ENCODE peak calls at places on chromosomes 4 and X, in ten cellular contexts. One of them, this sample, is unnamed.

GRCh38 chr4:536351-536972 is 37.5 kb downstream of the PIGG start:
- DNase-seq in stimulated activated CD8-positive, alpha-beta memory T cell treated with anti-CD3 and anti-CD28 coated beads, Interleukin-15, amount 100 ng/mL, for 48 hours: no peak
- DNase-seq in tibial nerve: no peak
- DNase-seq in DMS 273 treated with DMSO at 0.1 percent for 48 hours: no peak
- DNase-seq in NCI-H1694 treated with DMSO at 0.1 percent for 48 hours: no peak
- DNase-seq in central memory CD4-positive, alpha-beta T cell: no peak
- DNase-seq in C1 segment of cervical spinal cord: no peak
- DNase-seq in heart left ventricle: no peak
- DNase-seq in body of pancreas: no peak
- DNase-seq in mesothelial cell of epicardium: no peak
- DNase-seq in this sample: no peak

GRCh38 chrX:46179748-46180147 is 365.5 kb downstream of the ZNF674 start:
- DNase-seq in stimulated activated CD8-positive, alpha-beta memory T cell treated with anti-CD3 and anti-CD28 coated beads, Interleukin-15, amount 100 ng/mL, for 48 hours: no peak
- DNase-seq in body of pancreas: no peak
- DNase-seq in tibial nerve: no peak
- DNase-seq in heart left ventricle: no peak
- DNase-seq in NCI-H1694 treated with DMSO at 0.1 percent for 48 hours: no peak
- DNase-seq in mesothelial cell of epicardium: no peak
- DNase-seq in DMS 273 treated with DMSO at 0.1 percent for 48 hours: no peak
- DNase-seq in central memory CD4-positive, alpha-beta T cell: no peak
- DNase-seq in C1 segment of cervical spinal cord: no peak
- DNase-seq in this sample: no peak

GRCh38 chrX:50483283-50483682 is 12.7 kb upstream of the DGKK start:
- DNase-seq in central memory CD4-positive, alpha-beta T cell: no peak
- DNase-seq in body of pancreas: no peak
- DNase-seq in tibial nerve: no peak
- DNase-seq in DMS 273 treated with DMSO at 0.1 percent for 48 hours: no peak
- DNase-seq in heart left ventricle: no peak
- DNase-seq in stimulated activated CD8-positive, alpha-beta memory T cell treated with anti-CD3 and anti-CD28 coated beads, Interleukin-15, amount 100 ng/mL, for 48 hours: no peak
- DNase-seq in NCI-H1694 treated with DMSO at 0.1 percent for 48 hours: no peak
- DNase-seq in mesothelial cell of epicardium: no peak
- DNase-seq in C1 segment of cervical spinal cord: no peak
- DNase-seq in this sample: no peak

GRCh38 chr4:138311771-138312535 is 69.8 kb upstream of the SLC7A11 start:
- DNase-seq in mesothelial cell of epicardium: no peak
- DNase-seq in body of pancreas: no peak
- DNase-seq in tibial nerve: no peak
- DNase-seq in DMS 273 treated with DMSO at 0.1 percent for 48 hours: no peak
- DNase-seq in central memory CD4-positive, alpha-beta T cell: no peak
- DNase-seq in C1 segment of cervical spinal cord: no peak
- DNase-seq in stimulated activated CD8-positive, alpha-beta memory T cell treated with anti-CD3 and anti-CD28 coated beads, Interleukin-15, amount 100 ng/mL, for 48 hours: no peak
- DNase-seq in NCI-H1694 treated with DMSO at 0.1 percent for 48 hours: no peak
- DNase-seq in heart left ventricle: no peak
- DNase-seq in this sample: no peak

GRCh38 chr4:74933562-74934015 is 673 bp downstream of the PARM1 start:
- DNase-seq in DMS 273 treated with DMSO at 0.1 percent for 48 hours: no peak
- DNase-seq in stimulated activated CD8-positive, alpha-beta memory T cell treated with anti-CD3 and anti-CD28 coated beads, Interleukin-15, amount 100 ng/mL, for 48 hours: no peak
- DNase-seq in body of pancreas: peak; percentile 53
- DNase-seq in central memory CD4-positive, alpha-beta T cell: no peak
- DNase-seq in NCI-H1694 treated with DMSO at 0.1 percent for 48 hours: peak; percentile 34
- DNase-seq in heart left ventricle: peak; percentile 27
- DNase-seq in C1 segment of cervical spinal cord: peak; percentile 15
- DNase-seq in tibial nerve: no peak
- DNase-seq in mesothelial cell of epicardium: no peak
- DNase-seq in this sample: no peak

GRCh38 chrX:130066975-130067615 is 43.2 kb downstream of the ELF4 start:
- DNase-seq in C1 segment of cervical spinal cord: no peak
- DNase-seq in stimulated activated CD8-positive, alpha-beta memory T cell treated with anti-CD3 and anti-CD28 coated beads, Interleukin-15, amount 100 ng/mL, for 48 hours: no peak
- DNase-seq in DMS 273 treated with DMSO at 0.1 percent for 48 hours: no peak
- DNase-seq in heart left ventricle: no peak
- DNase-seq in mesothelial cell of epicardium: no peak
- DNase-seq in body of pancreas: no peak
- DNase-seq in central memory CD4-positive, alpha-beta T cell: no peak
- DNase-seq in NCI-H1694 treated with DMSO at 0.1 percent for 48 hours: no peak
- DNase-seq in tibial nerve: no peak
- DNase-seq in this sample: no peak

GRCh38 chr4:99887837-99888236 is 6.4 kb downstream of the LAMTOR3 start:
- DNase-seq in body of pancreas: no peak
- DNase-seq in central memory CD4-positive, alpha-beta T cell: no peak
- DNase-seq in mesothelial cell of epicardium: no peak
- DNase-seq in NCI-H1694 treated with DMSO at 0.1 percent for 48 hours: no peak
- DNase-seq in C1 segment of cervical spinal cord: no peak
- DNase-seq in tibial nerve: no peak
- DNase-seq in DMS 273 treated with DMSO at 0.1 percent for 48 hours: no peak
- DNase-seq in heart left ventricle: no peak
- DNase-seq in stimulated activated CD8-positive, alpha-beta memory T cell treated with anti-CD3 and anti-CD28 coated beads, Interleukin-15, amount 100 ng/mL, for 48 hours: no peak
- DNase-seq in this sample: no peak

GRCh38 chrX:118484216-118484903 is 11.3 kb upstream of the DOCK11 start:
- DNase-seq in DMS 273 treated with DMSO at 0.1 percent for 48 hours: no peak
- DNase-seq in stimulated activated CD8-positive, alpha-beta memory T cell treated with anti-CD3 and anti-CD28 coated beads, Interleukin-15, amount 100 ng/mL, for 48 hours: no peak
- DNase-seq in NCI-H1694 treated with DMSO at 0.1 percent for 48 hours: no peak
- DNase-seq in central memory CD4-positive, alpha-beta T cell: no peak
- DNase-seq in tibial nerve: no peak
- DNase-seq in C1 segment of cervical spinal cord: no peak
- DNase-seq in body of pancreas: no peak
- DNase-seq in heart left ventricle: no peak
- DNase-seq in mesothelial cell of epicardium: no peak
- DNase-seq in this sample: no peak

GRCh38 chr4:8402181-8402597 is 38.3 kb downstream of the ACOX3 start:
- DNase-seq in tibial nerve: no peak
- DNase-seq in heart left ventricle: no peak
- DNase-seq in DMS 273 treated with DMSO at 0.1 percent for 48 hours: no peak
- DNase-seq in central memory CD4-positive, alpha-beta T cell: no peak
- DNase-seq in stimulated activated CD8-positive, alpha-beta memory T cell treated with anti-CD3 and anti-CD28 coated beads, Interleukin-15, amount 100 ng/mL, for 48 hours: no peak
- DNase-seq in NCI-H1694 treated with DMSO at 0.1 percent for 48 hours: no peak
- DNase-seq in body of pancreas: no peak
- DNase-seq in mesothelial cell of epicardium: no peak
- DNase-seq in C1 segment of cervical spinal cord: no peak
- DNase-seq in this sample: no peak

GRCh38 chr4:10960386-10960785 is 275.8 kb upstream of the CLNK start:
- DNase-seq in tibial nerve: no peak
- DNase-seq in central memory CD4-positive, alpha-beta T cell: no peak
- DNase-seq in C1 segment of cervical spinal cord: no peak
- DNase-seq in stimulated activated CD8-positive, alpha-beta memory T cell treated with anti-CD3 and anti-CD28 coated beads, Interleukin-15, amount 100 ng/mL, for 48 hours: no peak
- DNase-seq in DMS 273 treated with DMSO at 0.1 percent for 48 hours: no peak
- DNase-seq in NCI-H1694 treated with DMSO at 0.1 percent for 48 hours: no peak
- DNase-seq in heart left ventricle: no peak
- DNase-seq in mesothelial cell of epicardium: no peak
- DNase-seq in body of pancreas: no peak
- DNase-seq in this sample: no peak

GRCh38 chr4:139018501-139018900 is 2.9 kb downstream of the NOCT start:
- DNase-seq in body of pancreas: no peak
- DNase-seq in heart left ventricle: no peak
- DNase-seq in mesothelial cell of epicardium: no peak
- DNase-seq in NCI-H1694 treated with DMSO at 0.1 percent for 48 hours: no peak
- DNase-seq in central memory CD4-positive, alpha-beta T cell: no peak
- DNase-seq in C1 segment of cervical spinal cord: no peak
- DNase-seq in stimulated activated CD8-positive, alpha-beta memory T cell treated with anti-CD3 and anti-CD28 coated beads, Interleukin-15, amount 100 ng/mL, for 48 hours: no peak
- DNase-seq in tibial nerve: no peak
- DNase-seq in DMS 273 treated with DMSO at 0.1 percent for 48 hours: no peak
- DNase-seq in this sample: no peak

GRCh38 chr4:27094785-27095184 is 234.1 kb downstream of the STIM2 start:
- DNase-seq in body of pancreas: peak; percentile 28
- DNase-seq in mesothelial cell of epicardium: no peak
- DNase-seq in DMS 273 treated with DMSO at 0.1 percent for 48 hours: no peak
- DNase-seq in heart left ventricle: no peak
- DNase-seq in tibial nerve: no peak
- DNase-seq in stimulated activated CD8-positive, alpha-beta memory T cell treated with anti-CD3 and anti-CD28 coated beads, Interleukin-15, amount 100 ng/mL, for 48 hours: no peak
- DNase-seq in C1 segment of cervical spinal cord: no peak
- DNase-seq in central memory CD4-positive, alpha-beta T cell: no peak
- DNase-seq in NCI-H1694 treated with DMSO at 0.1 percent for 48 hours: no peak
- DNase-seq in this sample: no peak

GRCh38 chrX:17377047-17377692 is 2.2 kb downstream of the NHS start:
- DNase-seq in mesothelial cell of epicardium: peak; percentile 40
- DNase-seq in NCI-H1694 treated with DMSO at 0.1 percent for 48 hours: no peak
- DNase-seq in tibial nerve: peak; percentile 16
- DNase-seq in DMS 273 treated with DMSO at 0.1 percent for 48 hours: no peak
- DNase-seq in body of pancreas: peak; percentile 8
- DNase-seq in stimulated activated CD8-positive, alpha-beta memory T cell treated with anti-CD3 and anti-CD28 coated beads, Interleukin-15, amount 100 ng/mL, for 48 hours: peak; percentile 25
- DNase-seq in C1 segment of cervical spinal cord: no peak
- DNase-seq in heart left ventricle: peak; percentile 5
- DNase-seq in central memory CD4-positive, alpha-beta T cell: no peak
- DNase-seq in this sample: peak; percentile 14

GRCh38 chr4:145132521-145133098 is 34.5 kb downstream of the ABCE1 start:
- DNase-seq in mesothelial cell of epicardium: no peak
- DNase-seq in body of pancreas: no peak
- DNase-seq in stimulated activated CD8-positive, alpha-beta memory T cell treated with anti-CD3 and anti-CD28 coated beads, Interleukin-15, amount 100 ng/mL, for 48 hours: no peak
- DNase-seq in DMS 273 treated with DMSO at 0.1 percent for 48 hours: no peak
- DNase-seq in NCI-H1694 treated with DMSO at 0.1 percent for 48 hours: no peak
- DNase-seq in heart left ventricle: no peak
- DNase-seq in C1 segment of cervical spinal cord: no peak
- DNase-seq in central memory CD4-positive, alpha-beta T cell: no peak
- DNase-seq in tibial nerve: no peak
- DNase-seq in this sample: no peak

GRCh38 chr4:46386570-46386969 is 3.4 kb downstream of the GABRA2 start:
- DNase-seq in tibial nerve: no peak
- DNase-seq in central memory CD4-positive, alpha-beta T cell: no peak
- DNase-seq in DMS 273 treated with DMSO at 0.1 percent for 48 hours: no peak
- DNase-seq in heart left ventricle: no peak
- DNase-seq in body of pancreas: no peak
- DNase-seq in mesothelial cell of epicardium: peak; percentile 57
- DNase-seq in NCI-H1694 treated with DMSO at 0.1 percent for 48 hours: no peak
- DNase-seq in stimulated activated CD8-positive, alpha-beta memory T cell treated with anti-CD3 and anti-CD28 coated beads, Interleukin-15, amount 100 ng/mL, for 48 hours: no peak
- DNase-seq in C1 segment of cervical spinal cord: no peak
- DNase-seq in this sample: peak; percentile 9

GRCh38 chr4:123867910-123868587 is 471.5 kb downstream of the SPRY1 start:
- DNase-seq in DMS 273 treated with DMSO at 0.1 percent for 48 hours: no peak
- DNase-seq in central memory CD4-positive, alpha-beta T cell: no peak
- DNase-seq in mesothelial cell of epicardium: no peak
- DNase-seq in tibial nerve: no peak
- DNase-seq in body of pancreas: no peak
- DNase-seq in stimulated activated CD8-positive, alpha-beta memory T cell treated with anti-CD3 and anti-CD28 coated beads, Interleukin-15, amount 100 ng/mL, for 48 hours: no peak
- DNase-seq in heart left ventricle: no peak
- DNase-seq in C1 segment of cervical spinal cord: no peak
- DNase-seq in NCI-H1694 treated with DMSO at 0.1 percent for 48 hours: no peak
- DNase-seq in this sample: no peak

GRCh38 chr4:55979562-55979961 is 30.8 kb downstream of the CEP135 start:
- DNase-seq in central memory CD4-positive, alpha-beta T cell: no peak
- DNase-seq in tibial nerve: no peak
- DNase-seq in heart left ventricle: no peak
- DNase-seq in mesothelial cell of epicardium: no peak
- DNase-seq in NCI-H1694 treated with DMSO at 0.1 percent for 48 hours: no peak
- DNase-seq in stimulated activated CD8-positive, alpha-beta memory T cell treated with anti-CD3 and anti-CD28 coated beads, Interleukin-15, amount 100 ng/mL, for 48 hours: no peak
- DNase-seq in C1 segment of cervical spinal cord: no peak
- DNase-seq in DMS 273 treated with DMSO at 0.1 percent for 48 hours: no peak
- DNase-seq in body of pancreas: no peak
- DNase-seq in this sample: no peak

GRCh38 chr4:3206439-3207100 is 42.4 kb upstream of the MSANTD1 start:
- DNase-seq in C1 segment of cervical spinal cord: no peak
- DNase-seq in NCI-H1694 treated with DMSO at 0.1 percent for 48 hours: no peak
- DNase-seq in stimulated activated CD8-positive, alpha-beta memory T cell treated with anti-CD3 and anti-CD28 coated beads, Interleukin-15, amount 100 ng/mL, for 48 hours: no peak
- DNase-seq in heart left ventricle: no peak
- DNase-seq in body of pancreas: no peak
- DNase-seq in central memory CD4-positive, alpha-beta T cell: no peak
- DNase-seq in DMS 273 treated with DMSO at 0.1 percent for 48 hours: no peak
- DNase-seq in tibial nerve: no peak
- DNase-seq in mesothelial cell of epicardium: no peak
- DNase-seq in this sample: no peak

GRCh38 chr4:98677799-98678198 is 19.4 kb upstream of the TSPAN5 start:
- DNase-seq in heart left ventricle: no peak
- DNase-seq in tibial nerve: no peak
- DNase-seq in C1 segment of cervical spinal cord: no peak
- DNase-seq in mesothelial cell of epicardium: no peak
- DNase-seq in stimulated activated CD8-positive, alpha-beta memory T cell treated with anti-CD3 and anti-CD28 coated beads, Interleukin-15, amount 100 ng/mL, for 48 hours: no peak
- DNase-seq in central memory CD4-positive, alpha-beta T cell: no peak
- DNase-seq in NCI-H1694 treated with DMSO at 0.1 percent for 48 hours: no peak
- DNase-seq in DMS 273 treated with DMSO at 0.1 percent for 48 hours: no peak
- DNase-seq in body of pancreas: no peak
- DNase-seq in this sample: no peak

GRCh38 chr4:39044947-39045734 is 12.9 kb upstream of the TMEM156 start:
- DNase-seq in C1 segment of cervical spinal cord: peak; percentile 49
- DNase-seq in tibial nerve: no peak
- DNase-seq in central memory CD4-positive, alpha-beta T cell: peak; percentile 52
- DNase-seq in stimulated activated CD8-positive, alpha-beta memory T cell treated with anti-CD3 and anti-CD28 coated beads, Interleukin-15, amount 100 ng/mL, for 48 hours: no peak
- DNase-seq in body of pancreas: peak; percentile 32
- DNase-seq in mesothelial cell of epicardium: peak; percentile 55
- DNase-seq in heart left ventricle: no peak
- DNase-seq in DMS 273 treated with DMSO at 0.1 percent for 48 hours: no peak
- DNase-seq in NCI-H1694 treated with DMSO at 0.1 percent for 48 hours: no peak
- DNase-seq in this sample: no peak

GRCh38 chrX:126820700-126821420 is 1.3 kb downstream of the PRR32 start:
- DNase-seq in C1 segment of cervical spinal cord: no peak
- DNase-seq in tibial nerve: no peak
- DNase-seq in mesothelial cell of epicardium: no peak
- DNase-seq in heart left ventricle: no peak
- DNase-seq in central memory CD4-positive, alpha-beta T cell: no peak
- DNase-seq in NCI-H1694 treated with DMSO at 0.1 percent for 48 hours: no peak
- DNase-seq in stimulated activated CD8-positive, alpha-beta memory T cell treated with anti-CD3 and anti-CD28 coated beads, Interleukin-15, amount 100 ng/mL, for 48 hours: no peak
- DNase-seq in body of pancreas: no peak
- DNase-seq in DMS 273 treated with DMSO at 0.1 percent for 48 hours: no peak
- DNase-seq in this sample: no peak

GRCh38 chrX:39022106-39022505 is 220.8 kb downstream of the MID1IP1 start:
- DNase-seq in central memory CD4-positive, alpha-beta T cell: no peak
- DNase-seq in heart left ventricle: no peak
- DNase-seq in C1 segment of cervical spinal cord: no peak
- DNase-seq in tibial nerve: no peak
- DNase-seq in stimulated activated CD8-positive, alpha-beta memory T cell treated with anti-CD3 and anti-CD28 coated beads, Interleukin-15, amount 100 ng/mL, for 48 hours: no peak
- DNase-seq in NCI-H1694 treated with DMSO at 0.1 percent for 48 hours: no peak
- DNase-seq in body of pancreas: no peak
- DNase-seq in DMS 273 treated with DMSO at 0.1 percent for 48 hours: no peak
- DNase-seq in mesothelial cell of epicardium: no peak
- DNase-seq in this sample: no peak

GRCh38 chrX:17521871-17522693 is 147.1 kb downstream of the NHS start:
- DNase-seq in central memory CD4-positive, alpha-beta T cell: no peak
- DNase-seq in DMS 273 treated with DMSO at 0.1 percent for 48 hours: no peak
- DNase-seq in body of pancreas: no peak
- DNase-seq in C1 segment of cervical spinal cord: no peak
- DNase-seq in heart left ventricle: no peak
- DNase-seq in stimulated activated CD8-positive, alpha-beta memory T cell treated with anti-CD3 and anti-CD28 coated beads, Interleukin-15, amount 100 ng/mL, for 48 hours: no peak
- DNase-seq in mesothelial cell of epicardium: no peak
- DNase-seq in tibial nerve: no peak
- DNase-seq in NCI-H1694 treated with DMSO at 0.1 percent for 48 hours: no peak
- DNase-seq in this sample: peak; percentile 15

GRCh38 chrX:103779156-103779555 is 2.5 kb downstream of the PLP1 start:
- DNase-seq in stimulated activated CD8-positive, alpha-beta memory T cell treated with anti-CD3 and anti-CD28 coated beads, Interleukin-15, amount 100 ng/mL, for 48 hours: no peak
- DNase-seq in tibial nerve: no peak
- DNase-seq in central memory CD4-positive, alpha-beta T cell: no peak
- DNase-seq in C1 segment of cervical spinal cord: no peak
- DNase-seq in heart left ventricle: no peak
- DNase-seq in mesothelial cell of epicardium: no peak
- DNase-seq in body of pancreas: no peak
- DNase-seq in DMS 273 treated with DMSO at 0.1 percent for 48 hours: no peak
- DNase-seq in NCI-H1694 treated with DMSO at 0.1 percent for 48 hours: peak; percentile 24
- DNase-seq in this sample: no peak

GRCh38 chr4:12041828-12042227 is 613.1 kb upstream of the HS3ST1 start:
- DNase-seq in heart left ventricle: no peak
- DNase-seq in stimulated activated CD8-positive, alpha-beta memory T cell treated with anti-CD3 and anti-CD28 coated beads, Interleukin-15, amount 100 ng/mL, for 48 hours: no peak
- DNase-seq in body of pancreas: no peak
- DNase-seq in C1 segment of cervical spinal cord: no peak
- DNase-seq in DMS 273 treated with DMSO at 0.1 percent for 48 hours: no peak
- DNase-seq in central memory CD4-positive, alpha-beta T cell: no peak
- DNase-seq in tibial nerve: no peak
- DNase-seq in mesothelial cell of epicardium: no peak
- DNase-seq in NCI-H1694 treated with DMSO at 0.1 percent for 48 hours: no peak
- DNase-seq in this sample: no peak

GRCh38 chr4:81627617-81628016 is 155.9 kb upstream of the RASGEF1B start:
- DNase-seq in DMS 273 treated with DMSO at 0.1 percent for 48 hours: no peak
- DNase-seq in central memory CD4-positive, alpha-beta T cell: no peak
- DNase-seq in tibial nerve: no peak
- DNase-seq in C1 segment of cervical spinal cord: no peak
- DNase-seq in stimulated activated CD8-positive, alpha-beta memory T cell treated with anti-CD3 and anti-CD28 coated beads, Interleukin-15, amount 100 ng/mL, for 48 hours: no peak
- DNase-seq in heart left ventricle: no peak
- DNase-seq in mesothelial cell of epicardium: no peak
- DNase-seq in NCI-H1694 treated with DMSO at 0.1 percent for 48 hours: no peak
- DNase-seq in body of pancreas: no peak
- DNase-seq in this sample: no peak

GRCh38 chrX:39688576-39689373 is 409.0 kb downstream of the BCOR start:
- DNase-seq in DMS 273 treated with DMSO at 0.1 percent for 48 hours: no peak
- DNase-seq in NCI-H1694 treated with DMSO at 0.1 percent for 48 hours: no peak
- DNase-seq in central memory CD4-positive, alpha-beta T cell: no peak
- DNase-seq in mesothelial cell of epicardium: peak; percentile 66
- DNase-seq in C1 segment of cervical spinal cord: peak; percentile 9
- DNase-seq in body of pancreas: peak; percentile 57
- DNase-seq in tibial nerve: peak; percentile 30
- DNase-seq in heart left ventricle: peak; percentile 77
- DNase-seq in stimulated activated CD8-positive, alpha-beta memory T cell treated with anti-CD3 and anti-CD28 coated beads, Interleukin-15, amount 100 ng/mL, for 48 hours: no peak
- DNase-seq in this sample: peak; percentile 67

GRCh38 chrX:3204606-3205005 is 141.8 kb downstream of the MXRA5 start:
- DNase-seq in mesothelial cell of epicardium: no peak
- DNase-seq in stimulated activated CD8-positive, alpha-beta memory T cell treated with anti-CD3 and anti-CD28 coated beads, Interleukin-15, amount 100 ng/mL, for 48 hours: no peak
- DNase-seq in tibial nerve: no peak
- DNase-seq in C1 segment of cervical spinal cord: no peak
- DNase-seq in central memory CD4-positive, alpha-beta T cell: no peak
- DNase-seq in heart left ventricle: no peak
- DNase-seq in body of pancreas: no peak
- DNase-seq in DMS 273 treated with DMSO at 0.1 percent for 48 hours: no peak
- DNase-seq in NCI-H1694 treated with DMSO at 0.1 percent for 48 hours: no peak
- DNase-seq in this sample: no peak

This sample was measured in NCI-H2171.